ENCODE peak calls at places on chromosome 13, in five cellular contexts. X, P, D, K and W are unnamed samples.

GRCh38 chr13:113929628-113930615 is 44.0 kb downstream of the C13orf46 start:
- DNase-seq in X (no peak), P (no peak), D (no peak), K (no peak), W (no peak)

GRCh38 chr13:113041293-113041690 is 64.3 kb upstream of the F7 start:
- DNase-seq in X (no peak), P (no peak), D (no peak), K (no peak), W (no peak)

GRCh38 chr13:45108716-45109706 is 11.3 kb upstream of the GTF2F2 start:
- DNase-seq in X (no peak), P (peak; percentile 95), D (peak; percentile 40), K (no peak), W (peak; percentile 70)

GRCh38 chr13:110126391-110126961 is 180.5 kb downstream of the COL4A1 start:
- DNase-seq in X (peak; percentile 71), P (peak; percentile 99), D (peak; percentile 90), K (no peak), W (peak; percentile 99)

GRCh38 chr13:37173214-37173613 is 67.8 kb upstream of the CSNK1A1L start:
- DNase-seq in X (no peak), P (peak; percentile 92), D (no peak), K (no peak), W (peak; percentile 91)

GRCh38 chr13:18978447-18978846 is 203.2 kb downstream of the TUBA3C start:
- DNase-seq in X (no peak), P (no peak), D (no peak), K (no peak), W (no peak)

GRCh38 chr13:113882266-113882627 is 18.4 kb upstream of the GAS6 start:
- DNase-seq in X (peak; percentile 79), P (no peak), D (no peak), K (no peak), W (no peak)

GRCh38 chr13:110576070-110576394 is 14.5 kb upstream of the RAB20 start:
- DNase-seq in X (no peak), P (no peak), D (no peak), K (no peak), W (no peak)

GRCh38 chr13:99104396-99104795 is 96.3 kb upstream of the UBAC2 start:
- DNase-seq in X (no peak), P (no peak), D (no peak), K (no peak), W (no peak)

GRCh38 chr13:50650936-50651638 is 192.4 kb downstream of the DLEU7 start:
- DNase-seq in X (no peak), P (peak; percentile 77), D (no peak), K (no peak), W (peak; percentile 66)

GRCh38 chr13:100547805-100548204 is 40.8 kb downstream of the GGACT start:
- DNase-seq in X (no peak), P (no peak), D (no peak), K (no peak), W (no peak)

GRCh38 chr13:85798999-85799646 is at the start of gene SLITRK6:
- DNase-seq in X (no peak), P (peak; percentile 77), D (no peak), K (no peak), W (peak; percentile 76)

GRCh38 chr13:65913173-65913572 is 1317.0 kb downstream of the PCDH9 start:
- DNase-seq in X (no peak), P (peak; percentile 92), D (no peak), K (no peak), W (peak; percentile 89)

GRCh38 chr13:99506632-99507031 is 5.4 kb downstream of the TM9SF2 start:
- DNase-seq in X (no peak), P (no peak), D (no peak), K (no peak), W (no peak)

GRCh38 chr13:49584771-49585182 is 581 bp downstream of the RCBTB1 start:
- DNase-seq in X (no peak), P (peak; percentile 14), D (no peak), K (no peak), W (no peak)